ENCODE peak calls at places on chromosome 10, in six cellular contexts. H is endothelial cell of umbilical vein, C is Peyer's patch, X is ovary, M is stomach, U is sigmoid colon. T is an unnamed sample.

GRCh38 chr10:64977912-64978311 is 1456.7 kb downstream of the REEP3 start:
- DNase-seq in H (peak), C (no peak), X (no peak), M (no peak), U (no peak), T (no peak)

GRCh38 chr10:116437076-116437692 is 9.5 kb downstream of the PNLIPRP3 start:
- DNase-seq in H (no peak), C (no peak), X (no peak), M (no peak), U (no peak), T (no peak)

GRCh38 chr10:15201589-15202300 is 33.3 kb upstream of the NMT2 start:
- DNase-seq in H (peak), C (no peak), X (no peak), M (no peak), U (peak), T (no peak)

GRCh38 chr10:51156913-51157312 is 82.6 kb downstream of the PRKG1 start:
- DNase-seq in H (no peak), C (no peak), X (no peak), M (no peak), U (no peak), T (no peak)

GRCh38 chr10:129253551-129254179 is 213.4 kb upstream of the MGMT start:
- DNase-seq in H (no peak), C (no peak), X (no peak), M (no peak), U (no peak), T (no peak)

GRCh38 chr10:26843736-26844135 is 17.0 kb downstream of the ABI1 start:
- DNase-seq in H (no peak), C (no peak), X (no peak), M (no peak), U (no peak), T (no peak)

GRCh38 chr10:37856881-37857286 is 526 bp downstream of the ZNF248 start:
- DNase-seq in H (no peak), C (peak), X (peak), M (peak), U (peak), T (no peak)

GRCh38 chr10:12499587-12499986 is 150.2 kb downstream of the CAMK1D start:
- DNase-seq in H (no peak), C (peak), X (peak), M (no peak), U (peak), T (peak)

GRCh38 chr10:100725041-100725440 is 20.3 kb upstream of the PAX2 start:
- DNase-seq in H (no peak), C (no peak), X (no peak), M (no peak), U (peak), T (no peak)

GRCh38 chr10:90969148-90969547 is 48.3 kb upstream of the ANKRD1 start:
- DNase-seq in H (no peak), C (no peak), X (no peak), M (no peak), U (no peak), T (no peak)

GRCh38 chr10:23096814-23097549 is 1.6 kb downstream of the MSRB2 start:
- DNase-seq in H (peak), C (no peak), X (no peak), M (no peak), U (peak), T (peak)

GRCh38 chr10:51804861-51805260 is 105.5 kb upstream of the CSTF2T start:
- DNase-seq in H (peak), C (no peak), X (no peak), M (no peak), U (no peak), T (no peak)

GRCh38 chr10:114703377-114704125 is 45.5 kb upstream of the ABLIM1 start:
- DNase-seq in H (peak), C (no peak), X (no peak), M (no peak), U (no peak), T (peak)

GRCh38 chr10:50419756-50420155 is 168.4 kb upstream of the ASAH2 start:
- DNase-seq in H (no peak), C (no peak), X (no peak), M (no peak), U (no peak), T (no peak)

GRCh38 chr10:114649217-114649906 is 8.7 kb downstream of the ABLIM1 start:
- DNase-seq in H (peak), C (no peak), X (no peak), M (no peak), U (no peak), T (no peak)

GRCh38 chr10:75000748-75001321 is 110.6 kb upstream of the SAMD8 start:
- DNase-seq in H (no peak), C (no peak), X (no peak), M (no peak), U (no peak), T (no peak)

GRCh38 chr10:123970207-123970926 is 78.8 kb upstream of the CPXM2 start:
- DNase-seq in H (no peak), C (no peak), X (no peak), M (no peak), U (no peak), T (no peak)

GRCh38 chr10:124741281-124741921 is 2.8 kb downstream of the FAM53B start:
- DNase-seq in H (peak), C (peak), X (peak), M (peak), U (peak), T (peak)

GRCh38 chr10:61975107-61975932 is 73.8 kb downstream of the ARID5B start:
- DNase-seq in H (no peak), C (no peak), X (no peak), M (no peak), U (no peak), T (peak)

GRCh38 chr10:60426425-60426824 is 36.8 kb upstream of the ANK3 start:
- DNase-seq in H (peak), C (no peak), X (no peak), M (no peak), U (no peak), T (no peak)

GRCh38 chr10:28089467-28089866 is 90.6 kb upstream of the ODAD2 start:
- DNase-seq in H (peak), C (no peak), X (no peak), M (no peak), U (no peak), T (no peak)

GRCh38 chr10:33537066-33537465 is 202.6 kb upstream of the NRP1 start:
- DNase-seq in H (no peak), C (no peak), X (no peak), M (no peak), U (no peak), T (no peak)

GRCh38 chr10:13158401-13158800 is 3.0 kb upstream of the MCM10 start:
- DNase-seq in H (no peak), C (no peak), X (no peak), M (no peak), U (no peak), T (peak)

GRCh38 chr10:44959243-44960097 is at the start of gene RASSF4:
- DNase-seq in H (peak), C (peak), X (peak), M (peak), U (peak), T (peak)
- TF ChIP-seq POLR2A in H (peak), C (peak), X (peak), M (no peak), U (peak), T (peak)

DNA sequence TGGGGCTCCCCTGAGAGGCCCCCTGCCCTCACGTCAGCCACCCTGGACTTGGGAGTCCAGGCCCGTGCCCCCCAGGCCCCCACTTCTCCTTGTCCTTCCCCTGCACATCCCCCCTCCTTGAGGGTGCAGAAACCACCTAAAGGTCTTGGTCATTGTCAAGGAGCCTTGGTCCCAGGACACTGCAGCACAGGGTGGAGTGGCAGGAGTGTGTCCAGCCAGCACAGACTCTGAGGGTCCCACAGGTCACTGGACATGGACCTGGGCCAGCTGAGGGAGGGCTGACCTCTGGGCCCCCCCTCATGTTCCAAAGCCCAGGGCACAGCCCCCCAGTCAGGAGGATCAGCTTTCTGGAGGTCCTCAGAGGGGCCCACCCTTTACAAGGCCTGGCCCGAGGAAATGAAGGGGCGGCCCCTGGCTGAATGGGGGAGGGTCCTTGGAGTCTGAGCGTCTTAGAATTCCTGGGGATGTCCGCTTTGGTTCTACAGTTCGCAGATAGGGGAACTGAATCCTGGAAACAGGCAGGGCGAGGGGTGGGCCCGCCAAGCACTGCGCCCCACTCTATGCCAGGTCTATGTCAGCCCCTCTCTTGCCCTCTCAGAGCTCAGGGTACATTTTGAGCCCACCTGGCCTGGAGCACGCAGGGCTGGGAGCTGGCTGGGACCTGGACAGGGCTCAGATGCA is 54.0 kb downstream of the PWWP2B start:
- DNase-seq in H (no peak), C (no peak), X (peak), M (no peak), U (no peak), T (peak)
- TF ChIP-seq POLR2A in H (no peak), C (no peak), X (no peak), M (no peak), U (no peak), T (no peak)

DNA sequence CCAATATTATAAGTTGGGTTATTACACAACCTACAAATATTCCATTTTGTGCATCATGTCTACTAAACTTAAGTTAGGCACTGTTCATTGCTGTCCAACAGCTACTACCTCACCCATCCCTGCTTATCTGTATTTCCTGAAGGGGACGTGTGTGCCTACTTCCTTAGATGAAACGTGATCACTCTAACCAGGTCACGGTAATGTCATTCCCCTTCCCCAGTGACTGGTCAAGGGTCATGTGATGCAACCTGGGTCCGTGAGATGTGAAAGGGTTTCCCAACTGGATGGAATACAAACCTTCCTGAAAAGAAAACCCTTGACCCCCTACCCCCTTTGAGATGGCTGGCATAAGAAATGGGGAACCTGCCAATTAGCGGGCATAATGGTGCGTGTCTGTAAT is 1.6 kb upstream of the NSMCE4A start:
- DNase-seq in H (no peak), C (no peak), X (no peak), M (no peak), U (no peak), T (no peak)
- TF ChIP-seq POLR2A in H (no peak), C (no peak), X (no peak), M (no peak), U (no peak), T (no peak)

DNA sequence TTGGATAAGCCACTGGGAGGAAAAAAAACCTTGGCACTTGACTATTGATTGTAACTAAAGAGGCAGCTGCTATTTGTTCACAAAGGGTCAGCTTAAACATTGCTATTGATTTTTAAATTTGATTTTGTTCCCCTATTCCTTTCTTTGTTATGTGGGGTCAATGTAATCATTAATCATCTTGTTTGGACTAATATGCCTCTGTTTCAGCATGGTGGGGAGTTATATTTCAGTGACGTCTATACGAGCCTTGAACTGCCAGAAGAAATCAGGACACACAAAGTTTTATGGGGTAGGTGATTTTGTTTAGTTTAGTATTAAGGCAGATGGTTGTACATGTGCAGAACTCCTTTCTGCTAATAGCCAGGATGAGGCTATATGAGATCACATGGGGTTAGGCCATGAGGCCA is 7.5 kb downstream of the AS3MT start:
- DNase-seq in H (no peak), C (no peak), X (no peak), M (no peak), U (no peak), T (no peak)
- TF ChIP-seq POLR2A in H (no peak), C (no peak), X (no peak), M (no peak), U (no peak), T (no peak)